ENCODE peak calls at places on chromosomes 16 and 17, in eight cellular contexts. One of them, this sample, is unnamed.

GRCh38 chr16:71796501-71796900 is 12.1 kb downstream of the AP1G1 start:
- DNase-seq in pancreas: no peak
- DNase-seq in RPMI7951: no peak
- DNase-seq in ascending aorta: no peak
- DNase-seq in tibial artery: no peak
- DNase-seq in B cell: no peak
- DNase-seq in NCI-H774: no peak
- DNase-seq in HuH-7.5: no peak
- DNase-seq in this sample: no peak

GRCh38 chr17:57247261-57247660 is 9.1 kb upstream of the MSI2 start:
- DNase-seq in pancreas: no peak
- DNase-seq in RPMI7951: no peak
- DNase-seq in ascending aorta: no peak
- DNase-seq in tibial artery: no peak
- DNase-seq in B cell: no peak
- DNase-seq in NCI-H774: no peak
- DNase-seq in HuH-7.5: no peak
- DNase-seq in this sample: no peak

GRCh38 chr17:29237476-29238132 is 9.1 kb upstream of the CRYBA1 start:
- DNase-seq in pancreas: no peak
- DNase-seq in RPMI7951: peak; percentile 47
- DNase-seq in ascending aorta: no peak
- DNase-seq in tibial artery: no peak
- DNase-seq in B cell: no peak
- DNase-seq in NCI-H774: no peak
- DNase-seq in HuH-7.5: no peak
- DNase-seq in this sample: no peak

GRCh38 chr17:82222816-82223215 is 6.0 kb upstream of the SLC16A3 start:
- DNase-seq in pancreas: no peak
- DNase-seq in RPMI7951: no peak
- DNase-seq in ascending aorta: no peak
- DNase-seq in tibial artery: no peak
- DNase-seq in B cell: no peak
- DNase-seq in NCI-H774: no peak
- DNase-seq in HuH-7.5: no peak
- DNase-seq in this sample: no peak

GRCh38 chr16:67428146-67428731 is 2.7 kb upstream of the HSD11B2 start:
- DNase-seq in pancreas: peak; percentile 86
- DNase-seq in RPMI7951: peak; percentile 52
- DNase-seq in ascending aorta: peak; percentile 75
- DNase-seq in tibial artery: peak; percentile 50
- DNase-seq in B cell: peak; percentile 74
- DNase-seq in NCI-H774: peak; percentile 19
- DNase-seq in HuH-7.5: peak; percentile 88
- DNase-seq in this sample: peak; percentile 88

GRCh38 chr16:24507959-24508358 is 31.4 kb upstream of the RBBP6 start:
- DNase-seq in pancreas: no peak
- DNase-seq in RPMI7951: no peak
- DNase-seq in ascending aorta: no peak
- DNase-seq in tibial artery: no peak
- DNase-seq in B cell: no peak
- DNase-seq in NCI-H774: no peak
- DNase-seq in HuH-7.5: no peak
- DNase-seq in this sample: no peak

GRCh38 chr17:33500141-33500540 is 207.0 kb upstream of the ASIC2 start:
- DNase-seq in pancreas: no peak
- DNase-seq in RPMI7951: no peak
- DNase-seq in ascending aorta: no peak
- DNase-seq in tibial artery: no peak
- DNase-seq in B cell: no peak
- DNase-seq in NCI-H774: no peak
- DNase-seq in HuH-7.5: no peak
- DNase-seq in this sample: no peak

GRCh38 chr17:57861000-57861736 is 11.3 kb upstream of the MRPS23 start:
- DNase-seq in pancreas: peak; percentile 80
- DNase-seq in RPMI7951: peak; percentile 79
- DNase-seq in ascending aorta: peak; percentile 83
- DNase-seq in tibial artery: peak; percentile 74
- DNase-seq in B cell: peak; percentile 59
- DNase-seq in NCI-H774: no peak
- DNase-seq in HuH-7.5: peak; percentile 68
- DNase-seq in this sample: peak; percentile 75

GRCh38 chr16:88116121-88116900 is 165.1 kb downstream of the BANP start:
- DNase-seq in pancreas: no peak
- DNase-seq in RPMI7951: peak; percentile 75
- DNase-seq in ascending aorta: no peak
- DNase-seq in tibial artery: no peak
- DNase-seq in B cell: no peak
- DNase-seq in NCI-H774: no peak
- DNase-seq in HuH-7.5: no peak
- DNase-seq in this sample: no peak

GRCh38 chr16:29232811-29233704 is 173.5 kb downstream of the NPIPB11 start:
- DNase-seq in pancreas: no peak
- DNase-seq in RPMI7951: no peak
- DNase-seq in ascending aorta: peak; percentile 53
- DNase-seq in tibial artery: no peak
- DNase-seq in B cell: no peak
- DNase-seq in NCI-H774: no peak
- DNase-seq in HuH-7.5: no peak
- DNase-seq in this sample: no peak

GRCh38 chr17:3557768-3558583 is at the start of gene TRPV3:
- DNase-seq in pancreas: peak; percentile 85
- DNase-seq in RPMI7951: peak; percentile 38
- DNase-seq in ascending aorta: no peak
- DNase-seq in tibial artery: no peak
- DNase-seq in B cell: peak; percentile 82
- DNase-seq in NCI-H774: no peak
- DNase-seq in HuH-7.5: no peak
- DNase-seq in this sample: peak; percentile 90

GRCh38 chr17:9928601-9929341 is 23.7 kb upstream of the RCVRN start:
- DNase-seq in pancreas: no peak
- DNase-seq in RPMI7951: no peak
- DNase-seq in ascending aorta: no peak
- DNase-seq in tibial artery: no peak
- DNase-seq in B cell: no peak
- DNase-seq in NCI-H774: no peak
- DNase-seq in HuH-7.5: peak; percentile 20
- DNase-seq in this sample: no peak

GRCh38 chr17:46727572-46728348 is 90.7 kb downstream of the WNT3 start:
- DNase-seq in pancreas: no peak
- DNase-seq in RPMI7951: peak; percentile 22
- DNase-seq in ascending aorta: no peak
- DNase-seq in tibial artery: no peak
- DNase-seq in B cell: no peak
- DNase-seq in NCI-H774: no peak
- DNase-seq in HuH-7.5: no peak
- DNase-seq in this sample: no peak

GRCh38 chr16:79509221-79509631 is 91.3 kb downstream of the MAF start:
- DNase-seq in pancreas: no peak
- DNase-seq in RPMI7951: no peak
- DNase-seq in ascending aorta: peak; percentile 68
- DNase-seq in tibial artery: peak; percentile 69
- DNase-seq in B cell: no peak
- DNase-seq in NCI-H774: no peak
- DNase-seq in HuH-7.5: no peak
- DNase-seq in this sample: no peak

GRCh38 chr16:69093974-69094373 is 11.5 kb upstream of the HAS3 start:
- DNase-seq in pancreas: no peak
- DNase-seq in RPMI7951: no peak
- DNase-seq in ascending aorta: no peak
- DNase-seq in tibial artery: no peak
- DNase-seq in B cell: no peak
- DNase-seq in NCI-H774: no peak
- DNase-seq in HuH-7.5: no peak
- DNase-seq in this sample: no peak

GRCh38 chr16:31351937-31352315 is 3.0 kb upstream of the ITGAX start:
- DNase-seq in pancreas: no peak
- DNase-seq in RPMI7951: no peak
- DNase-seq in ascending aorta: no peak
- DNase-seq in tibial artery: no peak
- DNase-seq in B cell: no peak
- DNase-seq in NCI-H774: no peak
- DNase-seq in HuH-7.5: no peak
- DNase-seq in this sample: no peak

GRCh38 chr17:69828087-69828486 is 246.9 kb upstream of the KCNJ16 start:
- DNase-seq in pancreas: peak; percentile 52
- DNase-seq in RPMI7951: peak; percentile 73
- DNase-seq in ascending aorta: no peak
- DNase-seq in tibial artery: peak; percentile 39
- DNase-seq in B cell: no peak
- DNase-seq in NCI-H774: no peak
- DNase-seq in HuH-7.5: no peak
- DNase-seq in this sample: no peak

GRCh38 chr17:82789051-82789592 is 37.3 kb downstream of the TBCD start:
- DNase-seq in pancreas: no peak
- DNase-seq in RPMI7951: no peak
- DNase-seq in ascending aorta: no peak
- DNase-seq in tibial artery: no peak
- DNase-seq in B cell: no peak
- DNase-seq in NCI-H774: no peak
- DNase-seq in HuH-7.5: no peak
- DNase-seq in this sample: no peak

GRCh38 chr17:69246726-69247375 is 18.2 kb upstream of the ABCA10 start:
- DNase-seq in pancreas: no peak
- DNase-seq in RPMI7951: peak; percentile 37
- DNase-seq in ascending aorta: no peak
- DNase-seq in tibial artery: no peak
- DNase-seq in B cell: peak; percentile 49
- DNase-seq in NCI-H774: peak; percentile 52
- DNase-seq in HuH-7.5: no peak
- DNase-seq in this sample: no peak

GRCh38 chr16:2244301-2244700 is 7.1 kb downstream of the ECI1 start:
- DNase-seq in pancreas: no peak
- DNase-seq in RPMI7951: no peak
- DNase-seq in ascending aorta: no peak
- DNase-seq in tibial artery: no peak
- DNase-seq in B cell: no peak
- DNase-seq in NCI-H774: no peak
- DNase-seq in HuH-7.5: no peak
- DNase-seq in this sample: no peak

GRCh38 chr16:19029980-19030379 is 37.4 kb upstream of the COQ7 start:
- DNase-seq in pancreas: no peak
- DNase-seq in RPMI7951: no peak
- DNase-seq in ascending aorta: no peak
- DNase-seq in tibial artery: no peak
- DNase-seq in B cell: no peak
- DNase-seq in NCI-H774: no peak
- DNase-seq in HuH-7.5: no peak
- DNase-seq in this sample: no peak

GRCh38 chr17:73261952-73262675 is 434 bp upstream of the CPSF4L start:
- DNase-seq in pancreas: peak; percentile 81
- DNase-seq in RPMI7951: peak; percentile 22
- DNase-seq in ascending aorta: no peak
- DNase-seq in tibial artery: no peak
- DNase-seq in B cell: no peak
- DNase-seq in NCI-H774: peak; percentile 48
- DNase-seq in HuH-7.5: no peak
- DNase-seq in this sample: peak; percentile 73

GRCh38 chr17:42179911-42180410 is 981 bp downstream of the KCNH4 start:
- DNase-seq in pancreas: no peak
- DNase-seq in RPMI7951: peak; percentile 46
- DNase-seq in ascending aorta: no peak
- DNase-seq in tibial artery: no peak
- DNase-seq in B cell: peak; percentile 61
- DNase-seq in NCI-H774: peak; percentile 11
- DNase-seq in HuH-7.5: peak; percentile 86
- DNase-seq in this sample: no peak

GRCh38 chr17:50787106-50787505 is 19.8 kb upstream of the ANKRD40CL start:
- DNase-seq in pancreas: no peak
- DNase-seq in RPMI7951: no peak
- DNase-seq in ascending aorta: no peak
- DNase-seq in tibial artery: no peak
- DNase-seq in B cell: no peak
- DNase-seq in NCI-H774: no peak
- DNase-seq in HuH-7.5: no peak
- DNase-seq in this sample: no peak

GRCh38 chr16:48628359-48628985 is 18.5 kb upstream of the N4BP1 start:
- DNase-seq in pancreas: no peak
- DNase-seq in RPMI7951: no peak
- DNase-seq in ascending aorta: no peak
- DNase-seq in tibial artery: no peak
- DNase-seq in B cell: no peak
- DNase-seq in NCI-H774: no peak
- DNase-seq in HuH-7.5: no peak
- DNase-seq in this sample: peak; percentile 35

GRCh38 chr17:82463881-82464566 is 5.5 kb downstream of the NARF start:
- DNase-seq in pancreas: no peak
- DNase-seq in RPMI7951: no peak
- DNase-seq in ascending aorta: no peak
- DNase-seq in tibial artery: no peak
- DNase-seq in B cell: no peak
- DNase-seq in NCI-H774: no peak
- DNase-seq in HuH-7.5: no peak
- DNase-seq in this sample: no peak

GRCh38 chr17:78472035-78472905 is 93.8 kb downstream of the PGS1 start:
- DNase-seq in pancreas: no peak
- DNase-seq in RPMI7951: no peak
- DNase-seq in ascending aorta: no peak
- DNase-seq in tibial artery: no peak
- DNase-seq in B cell: no peak
- DNase-seq in NCI-H774: no peak
- DNase-seq in HuH-7.5: no peak
- DNase-seq in this sample: no peak

GRCh38 chr17:80905586-80906230 is 85.9 kb upstream of the CHMP6 start:
- DNase-seq in pancreas: no peak
- DNase-seq in RPMI7951: no peak
- DNase-seq in ascending aorta: no peak
- DNase-seq in tibial artery: no peak
- DNase-seq in B cell: no peak
- DNase-seq in NCI-H774: no peak
- DNase-seq in HuH-7.5: no peak
- DNase-seq in this sample: no peak

GRCh38 chr17:56681561-56682266 is 88.2 kb downstream of the NOG start:
- DNase-seq in pancreas: no peak
- DNase-seq in RPMI7951: peak; percentile 82
- DNase-seq in ascending aorta: no peak
- DNase-seq in tibial artery: no peak
- DNase-seq in B cell: no peak
- DNase-seq in NCI-H774: no peak
- DNase-seq in HuH-7.5: no peak
- DNase-seq in this sample: no peak

GRCh38 chr17:16363749-16364536 is 10.7 kb upstream of the CENPV start:
- DNase-seq in pancreas: peak; percentile 84
- DNase-seq in RPMI7951: peak; percentile 66
- DNase-seq in ascending aorta: peak; percentile 90
- DNase-seq in tibial artery: peak; percentile 81
- DNase-seq in B cell: peak; percentile 81
- DNase-seq in NCI-H774: peak; percentile 53
- DNase-seq in HuH-7.5: peak; percentile 39
- DNase-seq in this sample: peak; percentile 82

GRCh38 chr16:80623376-80623775 is 82.6 kb downstream of the DYNLRB2 start:
- DNase-seq in pancreas: no peak
- DNase-seq in RPMI7951: no peak
- DNase-seq in ascending aorta: no peak
- DNase-seq in tibial artery: no peak
- DNase-seq in B cell: no peak
- DNase-seq in NCI-H774: no peak
- DNase-seq in HuH-7.5: no peak
- DNase-seq in this sample: no peak

GRCh38 chr16:62545039-62545438 is 508.8 kb upstream of the CDH8 start:
- DNase-seq in pancreas: no peak
- DNase-seq in RPMI7951: no peak
- DNase-seq in ascending aorta: no peak
- DNase-seq in tibial artery: no peak
- DNase-seq in B cell: no peak
- DNase-seq in NCI-H774: no peak
- DNase-seq in HuH-7.5: no peak
- DNase-seq in this sample: no peak

GRCh38 chr16:58535100-58535499 is 19.8 kb downstream of the SETD6 start:
- DNase-seq in pancreas: no peak
- DNase-seq in RPMI7951: no peak
- DNase-seq in ascending aorta: no peak
- DNase-seq in tibial artery: no peak
- DNase-seq in B cell: no peak
- DNase-seq in NCI-H774: no peak
- DNase-seq in HuH-7.5: no peak
- DNase-seq in this sample: no peak